ENCODE peak calls at places on chromosomes 1 and 21, in nine cellular contexts. J, N, W, P, O, G, I, C and U are unnamed samples.

GRCh38 chr1:167514278-167514677 is 4.1 kb downstream of the CD247 start:
- DNase-seq in C (no peak), I (no peak), J (no peak), W (no peak), O (no peak), N (no peak), G (no peak), P (no peak), U (no peak)

GRCh38 chr1:38804062-38804886 is 55.3 kb downstream of the RRAGC start:
- DNase-seq in N (no peak), G (peak; percentile 61), I (peak; percentile 15), J (no peak), P (peak; percentile 53), C (no peak), O (peak; percentile 25), W (peak; percentile 16), U (no peak)

GRCh38 chr1:51518033-51518729 is 885 bp downstream of the EPS15 start:
- DNase-seq in C (peak; percentile 44), I (peak; percentile 61), P (peak; percentile 33), J (peak; percentile 28), G (peak; percentile 89), O (peak; percentile 37), N (peak; percentile 63), W (peak; percentile 60), U (peak; percentile 41)

GRCh38 chr1:52127181-52128175 is 14.4 kb upstream of the ZFYVE9 start:
- DNase-seq in C (peak; percentile 52), N (peak; percentile 18), P (peak; percentile 48), J (peak; percentile 56), G (no peak), O (peak; percentile 37), I (peak; percentile 73), W (peak; percentile 68), U (peak; percentile 17)

GRCh38 chr1:160116277-160117147 is 953 bp downstream of the ATP1A2 start:
- DNase-seq in J (no peak), N (no peak), P (peak; percentile 66), G (no peak), C (peak; percentile 97), I (no peak), O (no peak), W (peak; percentile 29), U (no peak)

GRCh38 chr1:33268927-33269610 is 12.8 kb downstream of the ZNF362 start:
- DNase-seq in I (no peak), P (no peak), O (no peak), J (no peak), G (peak; percentile 77), W (no peak), C (no peak), N (no peak), U (no peak)

GRCh38 chr1:67830928-67831596 is 2.2 kb downstream of the GNG12 start:
- DNase-seq in P (no peak), I (peak; percentile 27), N (no peak), C (no peak), G (no peak), O (no peak), J (no peak), W (peak; percentile 30), U (no peak)

GRCh38 chr1:230700132-230700531 is 13.8 kb downstream of the AGT start:
- DNase-seq in P (no peak), W (no peak), G (no peak), O (no peak), N (no peak), J (no peak), I (no peak), C (no peak), U (no peak)

GRCh38 chr21:16420086-16420724 is 690.4 kb downstream of the USP25 start:
- DNase-seq in J (peak; percentile 43), P (peak; percentile 47), O (no peak), C (peak; percentile 75), N (no peak), W (peak; percentile 2), I (no peak), G (no peak), U (no peak)

GRCh38 chr1:59071289-59071688 is 225.6 kb upstream of the FGGY start:
- DNase-seq in G (no peak), J (no peak), N (peak; percentile 17), O (no peak), C (no peak), P (no peak), I (no peak), W (no peak), U (peak; percentile 22)

GRCh38 chr1:92274939-92275338 is 23.8 kb downstream of the GLMN start:
- DNase-seq in I (peak; percentile 72), W (peak; percentile 25), O (no peak), J (no peak), C (no peak), G (no peak), N (no peak), P (no peak), U (no peak)

GRCh38 chr1:88983791-88984552 is 8.5 kb downstream of the KYAT3 start:
- DNase-seq in P (peak; percentile 51), G (peak; percentile 79), W (peak; percentile 83), N (peak; percentile 66), C (peak; percentile 52), O (peak; percentile 27), J (peak; percentile 21), I (peak; percentile 77), U (no peak)

GRCh38 chr1:208835082-208835467 is 590.9 kb upstream of the PLXNA2 start:
- DNase-seq in P (no peak), W (no peak), I (no peak), N (no peak), G (no peak), J (peak; percentile 8), O (no peak), C (no peak), U (no peak)

GRCh38 chr1:12665511-12665910 is 21.6 kb downstream of the AADACL4 start:
- DNase-seq in O (no peak), I (no peak), G (no peak), C (no peak), W (no peak), N (no peak), P (no peak), J (no peak), U (no peak)

GRCh38 chr1:246497331-246497915 is 9.7 kb downstream of the SMYD3 start:
- DNase-seq in O (no peak), J (peak; percentile 75), W (peak; percentile 82), N (peak; percentile 59), C (peak; percentile 50), G (no peak), P (peak; percentile 57), I (peak; percentile 85), U (no peak)

GRCh38 chr1:23459338-23459757 is 24.6 kb downstream of the ASAP3 start:
- DNase-seq in P (no peak), C (no peak), I (no peak), G (no peak), O (no peak), J (no peak), W (no peak), N (no peak), U (no peak)

GRCh38 chr1:26799479-26800133 is 11.9 kb downstream of the PIGV start:
- DNase-seq in W (peak; percentile 78), O (peak; percentile 33), C (peak; percentile 75), P (no peak), G (no peak), N (no peak), J (no peak), I (peak; percentile 79), U (peak; percentile 45)

GRCh38 chr1:69702085-69702484 is 134.4 kb downstream of the LRRC7 start:
- DNase-seq in C (peak; percentile 83), O (no peak), J (no peak), W (no peak), I (peak; percentile 1), N (no peak), G (no peak), P (no peak), U (no peak)

GRCh38 chr1:26164036-26164927 is 4.5 kb downstream of the C1orf232 start:
- DNase-seq in P (peak; percentile 79), C (no peak), J (no peak), N (peak; percentile 41), G (no peak), W (peak; percentile 24), O (peak; percentile 66), I (peak; percentile 48), U (peak; percentile 75)

GRCh38 chr1:151968058-151968457 is 25.6 kb downstream of the S100A10 start:
- DNase-seq in P (peak; percentile 58), W (peak; percentile 57), N (peak; percentile 70), G (no peak), J (peak; percentile 22), O (peak; percentile 53), C (no peak), I (peak; percentile 73), U (peak; percentile 52)

GRCh38 chr1:203280061-203280460 is 25.3 kb upstream of the BTG2 start:
- DNase-seq in W (no peak), O (no peak), C (no peak), P (no peak), G (peak; percentile 77), N (no peak), J (no peak), I (no peak), U (no peak)

GRCh38 chr1:119827010-119827409 is 15.8 kb upstream of the REG4 start:
- DNase-seq in G (no peak), I (peak; percentile 39), O (no peak), W (no peak), J (no peak), N (no peak), C (no peak), P (no peak), U (no peak)

GRCh38 chr1:225845633-225846259 is 35.8 kb downstream of the EPHX1 start:
- DNase-seq in C (peak; percentile 53), G (peak; percentile 92), W (peak; percentile 80), P (peak; percentile 77), I (peak; percentile 77), O (peak; percentile 60), N (no peak), J (peak; percentile 77), U (peak; percentile 49)

GRCh38 chr1:63046539-63046938 is 262.6 kb downstream of the ATG4C start:
- DNase-seq in C (no peak), I (no peak), N (no peak), J (no peak), W (no peak), P (no peak), O (no peak), G (no peak), U (no peak)

GRCh38 chr21:40548134-40548533 is 298.8 kb downstream of the DSCAM start:
- DNase-seq in J (no peak), G (no peak), N (no peak), P (no peak), W (no peak), I (no peak), O (no peak), C (no peak), U (no peak)

GRCh38 chr1:208101661-208102431 is 142.3 kb downstream of the PLXNA2 start:
- DNase-seq in N (no peak), O (no peak), G (no peak), I (no peak), P (no peak), C (no peak), W (no peak), J (peak; percentile 45), U (no peak)

GRCh38 chr21:46455575-46456385 is 2.9 kb upstream of the DIP2A start:
- DNase-seq in W (peak; percentile 34), N (no peak), P (no peak), G (no peak), J (no peak), C (peak; percentile 73), I (peak; percentile 71), O (no peak), U (no peak)

GRCh38 chr1:234486858-234487830 is 8.2 kb upstream of the TARBP1 start:
- DNase-seq in N (no peak), W (peak; percentile 77), I (peak; percentile 81), P (peak; percentile 40), C (peak; percentile 75), G (no peak), O (peak; percentile 19), J (no peak), U (no peak)

GRCh38 chr1:7294636-7295035 is 476.5 kb upstream of the VAMP3 start:
- DNase-seq in C (no peak), G (peak; percentile 32), J (no peak), W (no peak), I (no peak), O (no peak), N (no peak), P (no peak), U (no peak)

GRCh38 chr1:113793878-113794834 is 18.1 kb downstream of the RSBN1 start:
- DNase-seq in N (no peak), J (no peak), P (peak; percentile 1), G (no peak), W (no peak), C (no peak), I (no peak), O (no peak), U (no peak)